ENCODE peak calls at places on chromosomes 2 and 18, in seven cellular contexts. One of them, this sample, is unnamed.

GRCh38 chr2:239151201-239152131 is 249.4 kb downstream of the HDAC4 start:
- DNase-seq in H1: no peak
- DNase-seq in neuronal stem cell: no peak
- DNase-seq in IMR-90: no peak
- DNase-seq in mesendoderm: no peak
- DNase-seq in mesenchymal stem cell: no peak
- DNase-seq in trophoblast cell: no peak
- DNase-seq in this sample: peak

GRCh38 chr2:60517441-60517840 is 36.0 kb downstream of the BCL11A start:
- DNase-seq in H1: no peak
- DNase-seq in neuronal stem cell: no peak
- DNase-seq in IMR-90: peak
- DNase-seq in mesendoderm: no peak
- DNase-seq in mesenchymal stem cell: no peak
- DNase-seq in trophoblast cell: peak
- DNase-seq in this sample: peak

GRCh38 chr18:36638224-36638623 is 190.6 kb downstream of the TPGS2 start:
- DNase-seq in H1: no peak
- DNase-seq in neuronal stem cell: no peak
- DNase-seq in IMR-90: no peak
- DNase-seq in mesendoderm: no peak
- DNase-seq in mesenchymal stem cell: no peak
- DNase-seq in trophoblast cell: no peak
- DNase-seq in this sample: no peak

GRCh38 chr18:76977108-76977621 is 154.8 kb downstream of the ZNF236 start:
- DNase-seq in H1: no peak
- DNase-seq in neuronal stem cell: no peak
- DNase-seq in IMR-90: no peak
- DNase-seq in mesendoderm: no peak
- DNase-seq in mesenchymal stem cell: no peak
- DNase-seq in trophoblast cell: no peak
- DNase-seq in this sample: peak

GRCh38 chr2:141348481-141348880 is 782.3 kb downstream of the LRP1B start:
- DNase-seq in H1: no peak
- DNase-seq in neuronal stem cell: no peak
- DNase-seq in IMR-90: peak
- DNase-seq in mesendoderm: no peak
- DNase-seq in mesenchymal stem cell: no peak
- DNase-seq in trophoblast cell: no peak
- DNase-seq in this sample: no peak

GRCh38 chr2:54000524-54000923 is 29.7 kb upstream of the PSME4 start:
- DNase-seq in H1: no peak
- DNase-seq in neuronal stem cell: no peak
- DNase-seq in IMR-90: peak
- DNase-seq in mesendoderm: no peak
- DNase-seq in mesenchymal stem cell: no peak
- DNase-seq in trophoblast cell: no peak
- DNase-seq in this sample: no peak

GRCh38 chr2:8087480-8087840 is 594.4 kb upstream of the ID2 start:
- DNase-seq in H1: no peak
- DNase-seq in neuronal stem cell: no peak
- DNase-seq in IMR-90: no peak
- DNase-seq in mesendoderm: no peak
- DNase-seq in mesenchymal stem cell: no peak
- DNase-seq in trophoblast cell: no peak
- DNase-seq in this sample: no peak

GRCh38 chr2:57987835-57988573 is 58.6 kb upstream of the VRK2 start:
- DNase-seq in H1: no peak
- DNase-seq in neuronal stem cell: no peak
- DNase-seq in IMR-90: no peak
- DNase-seq in mesendoderm: no peak
- DNase-seq in mesenchymal stem cell: peak
- DNase-seq in trophoblast cell: no peak
- DNase-seq in this sample: no peak

GRCh38 chr2:50077190-50077589 is 922.9 kb upstream of the FSHR start:
- DNase-seq in H1: no peak
- DNase-seq in neuronal stem cell: no peak
- DNase-seq in IMR-90: no peak
- DNase-seq in mesendoderm: no peak
- DNase-seq in mesenchymal stem cell: no peak
- DNase-seq in trophoblast cell: no peak
- DNase-seq in this sample: no peak

GRCh38 chr2:232230557-232230956 is 148.0 kb upstream of the ALPP start:
- DNase-seq in H1: peak
- DNase-seq in neuronal stem cell: peak
- DNase-seq in IMR-90: peak
- DNase-seq in mesendoderm: peak
- DNase-seq in mesenchymal stem cell: no peak
- DNase-seq in trophoblast cell: peak
- DNase-seq in this sample: peak

GRCh38 chr2:167862787-167863186 is 384.6 kb downstream of the STK39 start:
- DNase-seq in H1: no peak
- DNase-seq in neuronal stem cell: no peak
- DNase-seq in IMR-90: peak
- DNase-seq in mesendoderm: no peak
- DNase-seq in mesenchymal stem cell: peak
- DNase-seq in trophoblast cell: no peak
- DNase-seq in this sample: no peak

GRCh38 chr2:190849774-190850173 is 30.8 kb upstream of the GLS start:
- DNase-seq in H1: no peak
- DNase-seq in neuronal stem cell: no peak
- DNase-seq in IMR-90: peak
- DNase-seq in mesendoderm: no peak
- DNase-seq in mesenchymal stem cell: no peak
- DNase-seq in trophoblast cell: no peak
- DNase-seq in this sample: no peak

GRCh38 chr2:190603374-190603773 is 45.5 kb upstream of the NAB1 start:
- DNase-seq in H1: no peak
- DNase-seq in neuronal stem cell: no peak
- DNase-seq in IMR-90: no peak
- DNase-seq in mesendoderm: no peak
- DNase-seq in mesenchymal stem cell: no peak
- DNase-seq in trophoblast cell: no peak
- DNase-seq in this sample: no peak

GRCh38 chr2:99507964-99508818 is 18.4 kb upstream of the REV1 start:
- DNase-seq in H1: no peak
- DNase-seq in neuronal stem cell: no peak
- DNase-seq in IMR-90: no peak
- DNase-seq in mesendoderm: no peak
- DNase-seq in mesenchymal stem cell: no peak
- DNase-seq in trophoblast cell: no peak
- DNase-seq in this sample: no peak

GRCh38 chr18:58802959-58803358 is 61.7 kb upstream of the ZNF532 start:
- DNase-seq in H1: no peak
- DNase-seq in neuronal stem cell: no peak
- DNase-seq in IMR-90: no peak
- DNase-seq in mesendoderm: no peak
- DNase-seq in mesenchymal stem cell: no peak
- DNase-seq in trophoblast cell: no peak
- DNase-seq in this sample: no peak

GRCh38 chr2:197269173-197269572 is 41.4 kb downstream of the ANKRD44 start:
- DNase-seq in H1: no peak
- DNase-seq in neuronal stem cell: no peak
- DNase-seq in IMR-90: peak
- DNase-seq in mesendoderm: peak
- DNase-seq in mesenchymal stem cell: no peak
- DNase-seq in trophoblast cell: no peak
- DNase-seq in this sample: no peak

GRCh38 chr2:223260681-223261080 is 208.7 kb downstream of the KCNE4 start:
- DNase-seq in H1: no peak
- DNase-seq in neuronal stem cell: no peak
- DNase-seq in IMR-90: peak
- DNase-seq in mesendoderm: no peak
- DNase-seq in mesenchymal stem cell: peak
- DNase-seq in trophoblast cell: no peak
- DNase-seq in this sample: no peak

GRCh38 chr2:134181219-134181618 is 72.7 kb upstream of the MGAT5 start:
- DNase-seq in H1: no peak
- DNase-seq in neuronal stem cell: no peak
- DNase-seq in IMR-90: no peak
- DNase-seq in mesendoderm: no peak
- DNase-seq in mesenchymal stem cell: no peak
- DNase-seq in trophoblast cell: no peak
- DNase-seq in this sample: no peak

GRCh38 chr18:27661320-27662049 is 476.4 kb upstream of the CHST9 start:
- DNase-seq in H1: peak
- DNase-seq in neuronal stem cell: peak
- DNase-seq in IMR-90: no peak
- DNase-seq in mesendoderm: no peak
- DNase-seq in mesenchymal stem cell: no peak
- DNase-seq in trophoblast cell: no peak
- DNase-seq in this sample: no peak

GRCh38 chr18:51382081-51382480 is 184.6 kb upstream of the MEX3C start:
- DNase-seq in H1: no peak
- DNase-seq in neuronal stem cell: no peak
- DNase-seq in IMR-90: no peak
- DNase-seq in mesendoderm: peak
- DNase-seq in mesenchymal stem cell: no peak
- DNase-seq in trophoblast cell: no peak
- DNase-seq in this sample: no peak
- H2AK5ac ChIP-seq in H1: no peak
- H2AK5ac ChIP-seq in neuronal stem cell: no peak
- H2AK5ac ChIP-seq in IMR-90: no peak
- H2AK5ac ChIP-seq in mesendoderm: no peak
- H2AK5ac ChIP-seq in mesenchymal stem cell: no peak
- H2AK5ac ChIP-seq in trophoblast cell: no peak
- H2AK5ac ChIP-seq in this sample: no peak

DNA sequence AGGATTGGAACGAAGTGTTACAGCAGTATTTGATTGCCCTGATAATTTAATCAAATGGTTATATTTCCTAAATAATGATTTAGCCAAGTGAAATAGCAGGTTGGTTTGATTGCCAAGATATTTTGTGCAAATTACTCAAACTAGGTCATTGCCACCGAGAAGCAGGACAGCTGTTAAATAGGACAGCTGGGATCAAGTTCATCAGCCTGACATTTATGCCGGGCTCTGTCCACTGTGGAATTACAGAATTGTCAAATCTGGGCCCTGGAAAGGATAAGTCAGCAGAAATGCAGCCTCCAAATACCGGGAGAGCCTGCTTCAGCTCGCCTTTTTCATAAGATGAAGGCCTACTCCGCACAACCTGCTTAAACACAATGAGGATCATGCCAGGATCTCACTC is 73.9 kb upstream of the RPL31 start:
- DNase-seq in H1: no peak
- DNase-seq in neuronal stem cell: no peak
- DNase-seq in IMR-90: no peak
- DNase-seq in mesendoderm: no peak
- DNase-seq in mesenchymal stem cell: no peak
- DNase-seq in trophoblast cell: no peak
- DNase-seq in this sample: no peak
- H3K23ac ChIP-seq in H1: no peak
- H3K23ac ChIP-seq in neuronal stem cell: no peak
- H3K23ac ChIP-seq in IMR-90: no peak
- H3K23ac ChIP-seq in mesendoderm: no peak
- H3K23ac ChIP-seq in mesenchymal stem cell: no peak
- H3K23ac ChIP-seq in trophoblast cell: no peak
- H3K23ac ChIP-seq in this sample: no peak

GRCh38 chr2:156691014-156691413 is 254.8 kb downstream of the GPD2 start:
- DNase-seq in H1: no peak
- DNase-seq in neuronal stem cell: no peak
- DNase-seq in IMR-90: no peak
- DNase-seq in mesendoderm: no peak
- DNase-seq in mesenchymal stem cell: no peak
- DNase-seq in trophoblast cell: no peak
- DNase-seq in this sample: no peak
- H3K4ac ChIP-seq in H1: no peak
- H3K4ac ChIP-seq in neuronal stem cell: no peak
- H3K4ac ChIP-seq in IMR-90: no peak
- H3K4ac ChIP-seq in mesendoderm: no peak
- H3K4ac ChIP-seq in mesenchymal stem cell: no peak
- H3K4ac ChIP-seq in trophoblast cell: no peak
- H3K4ac ChIP-seq in this sample: no peak

DNA sequence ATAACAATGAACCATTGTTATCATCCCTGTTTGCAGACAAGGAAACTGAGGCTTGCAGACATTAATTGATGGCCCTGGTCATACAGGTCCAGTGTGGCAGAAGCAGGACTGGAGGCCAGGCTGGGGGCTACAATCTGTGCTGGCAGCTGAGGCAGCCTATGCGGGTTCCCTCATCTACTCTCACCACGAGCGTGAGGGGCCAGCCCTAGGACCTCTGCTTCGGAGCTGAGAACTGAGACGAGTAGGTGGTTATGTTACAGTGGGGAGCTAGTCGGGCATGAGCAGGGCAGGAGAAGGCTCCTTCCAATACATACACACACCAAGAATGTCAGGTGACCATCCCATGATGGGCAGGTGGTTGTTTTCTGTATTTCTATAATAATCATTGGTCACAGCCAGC is 82.2 kb upstream of the ASB18 start:
- DNase-seq in H1: no peak
- DNase-seq in neuronal stem cell: no peak
- DNase-seq in IMR-90: no peak
- DNase-seq in mesendoderm: no peak
- DNase-seq in mesenchymal stem cell: no peak
- DNase-seq in trophoblast cell: no peak
- DNase-seq in this sample: peak
- H2AK5ac ChIP-seq in H1: no peak
- H2AK5ac ChIP-seq in neuronal stem cell: no peak
- H2AK5ac ChIP-seq in IMR-90: no peak
- H2AK5ac ChIP-seq in mesendoderm: no peak
- H2AK5ac ChIP-seq in mesenchymal stem cell: no peak
- H2AK5ac ChIP-seq in trophoblast cell: no peak
- H2AK5ac ChIP-seq in this sample: no peak

GRCh38 chr2:145546091-145546490 is 1026.2 kb upstream of the ZEB2 start:
- DNase-seq in H1: no peak
- DNase-seq in neuronal stem cell: no peak
- DNase-seq in IMR-90: peak
- DNase-seq in mesendoderm: peak
- DNase-seq in mesenchymal stem cell: peak
- DNase-seq in trophoblast cell: no peak
- DNase-seq in this sample: no peak

GRCh38 chr2:145543155-145543554 is 1023.2 kb upstream of the ZEB2 start:
- DNase-seq in H1: no peak
- DNase-seq in neuronal stem cell: no peak
- DNase-seq in IMR-90: no peak
- DNase-seq in mesendoderm: no peak
- DNase-seq in mesenchymal stem cell: no peak
- DNase-seq in trophoblast cell: no peak
- DNase-seq in this sample: no peak

GRCh38 chr2:145541028-145541427 is 1021.1 kb upstream of the ZEB2 start:
- DNase-seq in H1: no peak
- DNase-seq in neuronal stem cell: no peak
- DNase-seq in IMR-90: no peak
- DNase-seq in mesendoderm: no peak
- DNase-seq in mesenchymal stem cell: no peak
- DNase-seq in trophoblast cell: no peak
- DNase-seq in this sample: no peak

GRCh38 chr2:145547620-145548019 is 1027.7 kb upstream of the ZEB2 start:
- DNase-seq in H1: no peak
- DNase-seq in neuronal stem cell: no peak
- DNase-seq in IMR-90: no peak
- DNase-seq in mesendoderm: no peak
- DNase-seq in mesenchymal stem cell: no peak
- DNase-seq in trophoblast cell: no peak
- DNase-seq in this sample: no peak

GRCh38 chr2:145543856-145544255 is 1023.9 kb upstream of the ZEB2 start:
- DNase-seq in H1: no peak
- DNase-seq in neuronal stem cell: no peak
- DNase-seq in IMR-90: no peak
- DNase-seq in mesendoderm: no peak
- DNase-seq in mesenchymal stem cell: no peak
- DNase-seq in trophoblast cell: no peak
- DNase-seq in this sample: no peak
- H3K23ac ChIP-seq in H1: no peak
- H3K23ac ChIP-seq in neuronal stem cell: no peak
- H3K23ac ChIP-seq in IMR-90: no peak
- H3K23ac ChIP-seq in mesendoderm: no peak
- H3K23ac ChIP-seq in mesenchymal stem cell: no peak
- H3K23ac ChIP-seq in trophoblast cell: no peak
- H3K23ac ChIP-seq in this sample: no peak

This sample was measured in H9.